ENCODE peak calls at places on chromosomes 3 and 15, in four cellular contexts. W is WTC11, J is HepG2, R is K562. T is an unnamed sample.
A peak's percentile ranks its signal among the peaks of the same experiment; 100 is the strongest.

GRCh38 chr3:117045143-117045542 is 335.6 kb downstream of the TUSC7 start:
- DNase-seq in W (peak; percentile 67), J (no peak), R (no peak), T (peak; percentile 14)

GRCh38 chr15:47384316-47384715 is 333.0 kb upstream of the SEMA6D start:
- DNase-seq in W (no peak), J (no peak), R (no peak), T (no peak)

GRCh38 chr15:69468241-69469121 is 15.9 kb downstream of the RPLP1 start:
- DNase-seq in W (no peak), J (no peak), R (peak; percentile 61), T (no peak)

GRCh38 chr3:113104746-113105479 is 106.4 kb upstream of the BOC start:
- DNase-seq in W (peak; percentile 15), J (no peak), R (no peak), T (no peak)

GRCh38 chr3:51585197-51585596 is 46.7 kb downstream of the RAD54L2 start:
- DNase-seq in W (no peak), J (no peak), R (no peak), T (no peak)

GRCh38 chr15:100663066-100663465 is 60.7 kb downstream of the ASB7 start:
- DNase-seq in W (peak; percentile 59), J (no peak), R (peak; percentile 50), T (peak; percentile 87)

GRCh38 chr3:63970596-63971468 is 52.5 kb downstream of the PSMD6 start:
- DNase-seq in W (no peak), J (peak; percentile 18), R (peak; percentile 9), T (no peak)

GRCh38 chr3:4573153-4573552 is 80.0 kb downstream of the ITPR1 start:
- DNase-seq in W (no peak), J (no peak), R (no peak), T (no peak)

GRCh38 chr3:15520185-15520584 is 1.3 kb downstream of the COLQ start:
- DNase-seq in W (no peak), J (no peak), R (no peak), T (no peak)

GRCh38 chr3:63278171-63278999 is at the start of gene SYNPR:
- DNase-seq in W (peak; percentile 66), J (no peak), R (no peak), T (no peak)

GRCh38 chr3:98058244-98058960 is 23.3 kb upstream of the GABRR3 start:
- DNase-seq in W (no peak), J (no peak), R (no peak), T (no peak)

GRCh38 chr15:74869726-74870407 is 3.3 kb downstream of the SCAMP2 start:
- DNase-seq in W (no peak), J (no peak), R (no peak), T (no peak)

GRCh38 chr15:57861039-57861638 is 154.6 kb downstream of the POLR2M start:
- DNase-seq in W (no peak), J (peak; percentile 50), R (peak; percentile 34), T (peak; percentile 28)

GRCh38 chr3:74491874-74492273 is 122.6 kb downstream of the CNTN3 start:
- DNase-seq in W (no peak), J (no peak), R (no peak), T (no peak)

GRCh38 chr3:151806838-151807237 is 7.1 kb upstream of the AADAC start:
- DNase-seq in W (no peak), J (no peak), R (no peak), T (no peak)

GRCh38 chr3:179865876-179866505 is 170.7 kb downstream of the PEX5L start:
- DNase-seq in W (no peak), J (no peak), R (no peak), T (no peak)

GRCh38 chr3:116140100-116140689 is 305.1 kb downstream of the LSAMP start:
- DNase-seq in W (no peak), J (peak; percentile 9), R (peak; percentile 10), T (peak; percentile 10)

GRCh38 chr3:179149239-179149887 is 1.2 kb downstream of the PIK3CA start:
- DNase-seq in W (no peak), J (peak; percentile 14), R (no peak), T (peak; percentile 22)

GRCh38 chr3:47096955-47097354 is 67.0 kb downstream of the SETD2 start:
- DNase-seq in W (no peak), J (no peak), R (no peak), T (no peak)

GRCh38 chr15:31228980-31229826 is 97.4 kb upstream of the KLF13 start:
- DNase-seq in W (peak; percentile 27), J (peak; percentile 58), R (no peak), T (peak; percentile 55)
- TF ChIP-seq HMGXB4 in W (no peak), J (no peak), R (no peak), T (no peak)

DNA sequence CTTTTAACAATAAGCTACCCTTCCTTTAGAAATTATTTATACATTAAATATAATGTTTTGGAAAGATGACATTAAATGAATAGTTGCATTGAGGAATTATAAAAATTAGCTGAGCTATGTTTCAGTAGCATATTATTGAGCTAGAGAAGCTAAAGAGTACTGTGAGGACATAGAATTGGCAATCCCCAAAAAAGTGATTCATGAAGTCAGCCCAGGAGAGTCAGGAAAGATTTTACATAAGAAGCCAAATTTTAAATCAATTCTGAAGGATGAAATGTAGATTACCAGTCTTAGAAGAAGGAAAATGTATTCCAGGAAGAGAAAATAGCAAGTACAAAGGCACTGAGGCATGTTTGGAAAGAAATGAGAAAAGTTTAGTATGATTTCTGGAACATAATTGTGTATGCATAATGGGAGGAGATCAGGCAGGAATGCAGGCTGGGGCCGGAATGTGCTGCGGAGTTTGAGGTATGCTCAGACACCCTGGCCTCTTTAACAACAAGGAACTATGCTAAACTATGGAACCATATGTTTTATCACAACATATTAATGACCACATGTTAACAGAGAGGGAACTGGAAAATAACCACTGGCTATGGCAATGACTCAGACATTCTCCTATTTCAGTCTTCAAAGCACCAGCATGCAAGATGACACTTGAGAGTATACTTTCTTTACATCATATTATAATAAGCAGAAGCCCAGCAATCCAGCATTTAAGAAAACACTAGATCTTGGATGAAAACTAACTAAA is 103.3 kb upstream of the COL8A1 start:
- DNase-seq in W (no peak), J (no peak), R (no peak), T (no peak)
- TF ChIP-seq HMGXB4 in W (no peak), J (no peak), R (no peak), T (no peak)

GRCh38 chr15:66703540-66703941 is 1.5 kb downstream of the SMAD6 start:
- DNase-seq in W (peak; percentile 20), J (no peak), R (no peak), T (no peak)
- TF ChIP-seq HMGXB4 in W (no peak), J (no peak), R (no peak), T (no peak)

GRCh38 chr15:78907577-78907976 is 34.9 kb downstream of the MORF4L1 start:
- DNase-seq in W (peak; percentile 25), J (peak; percentile 31), R (no peak), T (no peak)
- TF ChIP-seq HMGXB4 in W (no peak), J (no peak), R (no peak), T (no peak)

GRCh38 chr3:62084558-62084957 is 288.8 kb downstream of the FEZF2 start:
- DNase-seq in W (no peak), J (no peak), R (no peak), T (no peak)
- TF ChIP-seq HMGXB4 in W (no peak), J (no peak), R (no peak), T (no peak)

GRCh38 chr3:82329300-82329699 is 567.9 kb upstream of the GBE1 start:
- DNase-seq in W (no peak), J (no peak), R (no peak), T (no peak)
- TF ChIP-seq HMGXB4 in W (no peak), J (no peak), R (no peak), T (no peak)